ENCODE peak calls at places on chromosomes 4 and X, in nine cellular contexts. I is ascending aorta; K is AG04449; B is activated T-cell treated with anti-CD3 and anti-CD28 coated beads for 1 hour; H is NCI-H1105; W is stimulated activated CD8-positive, alpha-beta memory T cell treated with anti-CD3 and anti-CD28 coated beads, Interleukin-12 subunit alpha, Interleukin-12 subunit beta, amount 100 ng/mL, for 4 hours; A is GM20000; L is NCI-H345; R is HS-5. Q is an unnamed sample.

GRCh38 chrX:108070891-108071290 is 20.5 kb downstream of the PSMD10 start:
- DNase-seq in L (no peak), B (no peak), W (no peak), I (no peak), H (no peak), R (peak), K (no peak), A (no peak), Q (peak)

GRCh38 chr4:81621490-81621889 is 149.8 kb upstream of the RASGEF1B start:
- DNase-seq in A (no peak), W (no peak), R (no peak), L (no peak), I (no peak), B (no peak), K (no peak), H (no peak), Q (no peak)

GRCh38 chr4:130563185-130563890 is 1467.4 kb downstream of the C4orf33 start:
- DNase-seq in I (no peak), A (no peak), R (peak), K (no peak), H (no peak), L (peak), W (no peak), B (no peak), Q (peak)

GRCh38 chr4:95190751-95191436 is 357.9 kb downstream of the UNC5C start:
- DNase-seq in A (no peak), R (no peak), L (peak), W (no peak), K (no peak), B (no peak), I (no peak), H (peak), Q (peak)

GRCh38 chr4:127698789-127699200 is 31.4 kb upstream of the SLC25A31 start:
- DNase-seq in H (no peak), W (no peak), B (no peak), I (no peak), K (no peak), L (no peak), A (peak), R (peak), Q (peak)

GRCh38 chr4:24578364-24578763 is 6.0 kb downstream of the DHX15 start:
- DNase-seq in K (no peak), I (no peak), L (no peak), A (no peak), W (no peak), R (no peak), H (no peak), B (no peak), Q (no peak)

GRCh38 chr4:83782591-83782990 is 246.7 kb downstream of the GPAT3 start:
- DNase-seq in K (no peak), H (no peak), L (no peak), W (no peak), A (no peak), R (no peak), B (no peak), I (no peak), Q (no peak)

GRCh38 chr4:113553082-113553481 is 208.5 kb downstream of the CAMK2D start:
- DNase-seq in R (no peak), B (no peak), L (no peak), K (no peak), A (no peak), W (no peak), H (no peak), I (no peak), Q (no peak)

GRCh38 chrX:302975-303374 is 15.6 kb downstream of the GTPBP6 start:
- DNase-seq in A (no peak), W (no peak), K (no peak), B (no peak), R (no peak), I (no peak), H (no peak), L (no peak), Q (no peak)

GRCh38 chr4:165027762-165028402 is 3.9 kb upstream of the TRIM60 start:
- DNase-seq in H (no peak), W (no peak), R (peak), B (no peak), A (no peak), K (no peak), L (no peak), I (no peak), Q (peak)

GRCh38 chr4:172127168-172127567 is 314.0 kb downstream of the GALNTL6 start:
- DNase-seq in W (no peak), B (no peak), L (no peak), A (no peak), R (no peak), K (no peak), H (no peak), I (no peak), Q (no peak)

Q was measured in MCF 10A.